ENCODE peak calls at places on chromosome 11, in five cellular contexts. W is RPMI7951, V is nephron progenitor cell, J is amniotic stem cell, F is T-helper 2 cell. R is an unnamed sample.

GRCh38 chr11:77188912-77189491 is 61.0 kb downstream of the MYO7A start:
- DNase-seq in F (no peak), V (no peak), J (no peak), W (no peak), R (no peak)

GRCh38 chr11:125872138-125872491 is 15.4 kb upstream of the HYLS1 start:
- DNase-seq in J (no peak), F (no peak), V (no peak), W (no peak), R (no peak)

GRCh38 chr11:125079878-125080530 is 16.9 kb downstream of the SLC37A2 start:
- DNase-seq in J (no peak), F (no peak), W (peak; percentile 46), V (no peak), R (peak; percentile 87)

GRCh38 chr11:12979928-12980689 is 29.0 kb upstream of the RASSF10 start:
- DNase-seq in F (no peak), W (no peak), V (peak; percentile 21), J (no peak), R (no peak)

GRCh38 chr11:73225001-73225686 is 7.1 kb downstream of the P2RY2 start:
- DNase-seq in V (no peak), F (no peak), J (no peak), W (no peak), R (peak; percentile 49)

GRCh38 chr11:100760766-100761165 is 73.7 kb downstream of the ARHGAP42 start:
- DNase-seq in W (no peak), F (no peak), J (no peak), V (no peak), R (no peak)

GRCh38 chr11:7143908-7144307 is 55.1 kb downstream of the RBMXL2 start:
- DNase-seq in V (no peak), F (no peak), W (no peak), J (no peak), R (peak; percentile 2)

GRCh38 chr11:116310215-116310614 is 462.6 kb downstream of the BUD13 start:
- DNase-seq in J (no peak), V (no peak), W (peak; percentile 86), F (no peak), R (no peak)

GRCh38 chr11:74312321-74312720 is 881 bp upstream of the P4HA3 start:
- DNase-seq in V (no peak), W (no peak), J (no peak), F (no peak), R (no peak)

GRCh38 chr11:44199298-44199697 is 103.8 kb downstream of the EXT2 start:
- DNase-seq in V (no peak), F (no peak), W (no peak), J (no peak), R (no peak)

GRCh38 chr11:47177229-47177845 is 658 bp upstream of the ARFGAP2 start:
- DNase-seq in J (peak; percentile 66), W (peak; percentile 78), F (peak; percentile 57), V (peak; percentile 40), R (peak; percentile 90)

GRCh38 chr11:46308632-46309419 is 31.4 kb downstream of the CREB3L1 start:
- DNase-seq in F (peak; percentile 58), J (peak; percentile 23), V (peak; percentile 84), W (peak; percentile 62), R (peak; percentile 69)

GRCh38 chr11:12674936-12675696 is 895 bp downstream of the TEAD1 start:
- DNase-seq in V (peak; percentile 52), J (no peak), F (no peak), W (peak; percentile 53), R (peak; percentile 60)

GRCh38 chr11:75338516-75339218 is 12.8 kb downstream of the ARRB1 start:
- DNase-seq in F (no peak), J (no peak), W (peak; percentile 62), V (no peak), R (no peak)